ENCODE peak calls at places on chromosomes 2 and 18, in five cellular contexts. T is islet precursor cell, Z is Caki2, B is anterior cingulate cortex, M is ureter. X is an unnamed sample.
A peak's percentile ranks its signal among the peaks of the same experiment; 100 is the strongest.

GRCh38 chr2:3633089-3633981 is 24.7 kb upstream of the ALLC start:
- DNase-seq in Z (no peak), B (no peak), T (peak; percentile 42), M (peak; percentile 68), X (no peak)

GRCh38 chr2:100786297-100786658 is 33.7 kb upstream of the NPAS2 start:
- DNase-seq in B (peak; percentile 1), T (peak; percentile 50), Z (peak; percentile 88), M (peak; percentile 52), X (no peak)

GRCh38 chr2:123047186-123047585 is 977.9 kb upstream of the CNTNAP5 start:
- DNase-seq in M (no peak), B (no peak), Z (no peak), T (no peak), X (no peak)

GRCh38 chr2:134435936-134436335 is 182.1 kb downstream of the MGAT5 start:
- DNase-seq in T (no peak), B (no peak), M (no peak), Z (no peak), X (no peak)

GRCh38 chr18:36440614-36441013 is 143.1 kb downstream of the FHOD3 start:
- DNase-seq in Z (peak; percentile 54), B (no peak), T (no peak), M (no peak), X (no peak)

GRCh38 chr2:240947176-240947575 is 41.0 kb downstream of the CROCC2 start:
- DNase-seq in T (peak; percentile 43), B (no peak), M (no peak), Z (no peak), X (no peak)

GRCh38 chr2:229087229-229087628 is 183.9 kb downstream of the PID1 start:
- DNase-seq in M (no peak), B (no peak), Z (no peak), T (no peak), X (no peak)

GRCh38 chr2:42025151-42025582 is 22.7 kb upstream of the PKDCC start:
- DNase-seq in B (no peak), Z (no peak), T (peak; percentile 82), M (peak; percentile 71), X (no peak)

GRCh38 chr2:194223173-194223670 is 1433.8 kb upstream of the SLC39A10 start:
- DNase-seq in M (no peak), T (peak; percentile 71), B (no peak), Z (no peak), X (no peak)

GRCh38 chr2:111162718-111163331 is 42.1 kb downstream of the BCL2L11 start:
- DNase-seq in B (no peak), Z (no peak), T (peak; percentile 36), M (no peak), X (no peak)

GRCh38 chr2:57890462-57890861 is 156.1 kb upstream of the VRK2 start:
- DNase-seq in B (no peak), Z (peak; percentile 19), M (no peak), T (no peak), X (no peak)

GRCh38 chr18:37641573-37641972 is 76.0 kb upstream of the CELF4 start:
- DNase-seq in Z (no peak), M (no peak), T (no peak), B (no peak), X (no peak)

GRCh38 chr2:217555075-217555876 is 447.5 kb downstream of the TNS1 start:
- DNase-seq in M (peak; percentile 52), T (peak; percentile 65), Z (no peak), B (no peak), X (peak; percentile 16)

GRCh38 chr2:11743531-11743815 is 3.0 kb upstream of the LPIN1 start:
- DNase-seq in T (no peak), Z (no peak), M (no peak), B (no peak), X (no peak)

GRCh38 chr18:70553961-70554325 is 265.1 kb downstream of the SOCS6 start:
- DNase-seq in B (no peak), M (no peak), Z (no peak), T (no peak), X (no peak)

GRCh38 chr2:61911510-61911909 is 6.0 kb downstream of the COMMD1 start:
- DNase-seq in M (no peak), T (no peak), Z (no peak), B (no peak), X (no peak)

GRCh38 chr2:99701503-99701902 is 211.7 kb upstream of the REV1 start:
- DNase-seq in B (no peak), Z (no peak), M (no peak), T (no peak), X (no peak)

X was measured in head of caudate nucleus.